ENCODE peak calls at places on chromosomes 12 and 14, in ten cellular contexts. One of them, this sample, is unnamed.

GRCh38 chr14:94367347-94367746 is 21.1 kb downstream of the SERPINA1 start:
- DNase-seq in NCI-H2171 treated with DMSO at 0.1 percent for 48 hours: no peak
- DNase-seq in HuH-7: no peak
- DNase-seq in neural crest cell: no peak
- DNase-seq in choroid plexus epithelial cell: no peak
- DNase-seq in H54: no peak
- DNase-seq in GM19239: no peak
- DNase-seq in CD8-positive, alpha-beta memory T cell: no peak
- DNase-seq in substantia nigra: no peak
- DNase-seq in tibial artery: peak
- DNase-seq in this sample: no peak

GRCh38 chr12:122318607-122319311 is 52.5 kb upstream of the VPS33A start:
- DNase-seq in NCI-H2171 treated with DMSO at 0.1 percent for 48 hours: no peak
- DNase-seq in HuH-7: no peak
- DNase-seq in neural crest cell: no peak
- DNase-seq in choroid plexus epithelial cell: peak
- DNase-seq in H54: peak
- DNase-seq in GM19239: no peak
- DNase-seq in CD8-positive, alpha-beta memory T cell: no peak
- DNase-seq in substantia nigra: no peak
- DNase-seq in tibial artery: no peak
- DNase-seq in this sample: no peak

GRCh38 chr12:54622463-54623183 is 12.1 kb downstream of the LACRT start:
- DNase-seq in NCI-H2171 treated with DMSO at 0.1 percent for 48 hours: no peak
- DNase-seq in HuH-7: no peak
- DNase-seq in neural crest cell: no peak
- DNase-seq in choroid plexus epithelial cell: peak
- DNase-seq in H54: no peak
- DNase-seq in GM19239: no peak
- DNase-seq in CD8-positive, alpha-beta memory T cell: no peak
- DNase-seq in substantia nigra: no peak
- DNase-seq in tibial artery: no peak
- DNase-seq in this sample: no peak

GRCh38 chr12:118038122-118038521 is 21.6 kb downstream of the RFC5 start:
- DNase-seq in NCI-H2171 treated with DMSO at 0.1 percent for 48 hours: no peak
- DNase-seq in HuH-7: no peak
- DNase-seq in neural crest cell: no peak
- DNase-seq in choroid plexus epithelial cell: no peak
- DNase-seq in H54: no peak
- DNase-seq in GM19239: no peak
- DNase-seq in CD8-positive, alpha-beta memory T cell: no peak
- DNase-seq in substantia nigra: no peak
- DNase-seq in tibial artery: no peak
- DNase-seq in this sample: no peak

GRCh38 chr14:90658541-90658967 is 157.7 kb downstream of the TTC7B start:
- DNase-seq in NCI-H2171 treated with DMSO at 0.1 percent for 48 hours: no peak
- DNase-seq in HuH-7: no peak
- DNase-seq in neural crest cell: no peak
- DNase-seq in choroid plexus epithelial cell: peak
- DNase-seq in H54: peak
- DNase-seq in GM19239: no peak
- DNase-seq in CD8-positive, alpha-beta memory T cell: no peak
- DNase-seq in substantia nigra: no peak
- DNase-seq in tibial artery: no peak
- DNase-seq in this sample: peak

GRCh38 chr14:58258156-58258555 is 13.5 kb downstream of the PSMA3 start:
- DNase-seq in NCI-H2171 treated with DMSO at 0.1 percent for 48 hours: no peak
- DNase-seq in HuH-7: no peak
- DNase-seq in neural crest cell: no peak
- DNase-seq in choroid plexus epithelial cell: peak
- DNase-seq in H54: no peak
- DNase-seq in GM19239: no peak
- DNase-seq in CD8-positive, alpha-beta memory T cell: no peak
- DNase-seq in substantia nigra: no peak
- DNase-seq in tibial artery: no peak
- DNase-seq in this sample: no peak

GRCh38 chr12:107670999-107671643 is 14.5 kb upstream of the PWP1 start:
- DNase-seq in NCI-H2171 treated with DMSO at 0.1 percent for 48 hours: no peak
- DNase-seq in HuH-7: peak
- DNase-seq in neural crest cell: peak
- DNase-seq in choroid plexus epithelial cell: peak
- DNase-seq in H54: no peak
- DNase-seq in GM19239: no peak
- DNase-seq in CD8-positive, alpha-beta memory T cell: no peak
- DNase-seq in substantia nigra: no peak
- DNase-seq in tibial artery: peak
- DNase-seq in this sample: peak

GRCh38 chr12:66156654-66157053 is 13.1 kb downstream of the TMBIM4 start:
- DNase-seq in NCI-H2171 treated with DMSO at 0.1 percent for 48 hours: no peak
- DNase-seq in HuH-7: no peak
- DNase-seq in neural crest cell: no peak
- DNase-seq in choroid plexus epithelial cell: no peak
- DNase-seq in H54: no peak
- DNase-seq in GM19239: no peak
- DNase-seq in CD8-positive, alpha-beta memory T cell: no peak
- DNase-seq in substantia nigra: no peak
- DNase-seq in tibial artery: no peak
- DNase-seq in this sample: no peak

GRCh38 chr12:56152756-56153137 is 360 bp downstream of the MYL6B start:
- DNase-seq in NCI-H2171 treated with DMSO at 0.1 percent for 48 hours: no peak
- DNase-seq in HuH-7: no peak
- DNase-seq in neural crest cell: no peak
- DNase-seq in choroid plexus epithelial cell: no peak
- DNase-seq in H54: no peak
- DNase-seq in GM19239: no peak
- DNase-seq in CD8-positive, alpha-beta memory T cell: no peak
- DNase-seq in substantia nigra: no peak
- DNase-seq in tibial artery: no peak
- DNase-seq in this sample: no peak

This sample was measured in stimulated activated naive CD8-positive, alpha-beta T cell treated with anti-CD3 and anti-CD28 coated beads, Interleukin-15, Interleukin-2, amounts not matched to agents 100 U/mL and 50 U/mL, for 24 hours.